ENCODE peak calls at places on chromosomes 6 and 20, in seven cellular contexts. One of them, this sample, is unnamed.
A peak's percentile ranks its signal among the peaks of the same experiment; 100 is the strongest.

GRCh38 chr6:158081657-158081935 is 86.5 kb downstream of the SERAC1 start:
- DNase-seq in sigmoid colon: no peak
- DNase-seq in A549: no peak
- DNase-seq in transverse colon: no peak
- DNase-seq in SK-N-SH: no peak
- DNase-seq in K562: no peak
- DNase-seq in stomach: no peak
- DNase-seq in this sample: no peak

GRCh38 chr20:46253391-46253790 is 54.9 kb downstream of the CDH22 start:
- DNase-seq in A549: peak; percentile 46
- DNase-seq in transverse colon: peak; percentile 17
- DNase-seq in sigmoid colon: no peak
- DNase-seq in stomach: peak; percentile 30
- DNase-seq in SK-N-SH: peak; percentile 83
- DNase-seq in K562: no peak
- DNase-seq in this sample: no peak

GRCh38 chr20:2798814-2799213 is 1.6 kb downstream of the CPXM1 start:
- DNase-seq in sigmoid colon: no peak
- DNase-seq in transverse colon: no peak
- DNase-seq in A549: no peak
- DNase-seq in K562: peak; percentile 28
- DNase-seq in stomach: no peak
- DNase-seq in SK-N-SH: peak; percentile 38
- DNase-seq in this sample: no peak

GRCh38 chr6:90790696-90791095 is 203.8 kb upstream of the MAP3K7 start:
- DNase-seq in K562: no peak
- DNase-seq in SK-N-SH: no peak
- DNase-seq in sigmoid colon: no peak
- DNase-seq in A549: no peak
- DNase-seq in stomach: no peak
- DNase-seq in transverse colon: no peak
- DNase-seq in this sample: no peak

GRCh38 chr20:1322511-1323245 is 6.3 kb downstream of the SDCBP2 start:
- DNase-seq in A549: no peak
- DNase-seq in sigmoid colon: peak; percentile 72
- DNase-seq in K562: no peak
- DNase-seq in transverse colon: peak; percentile 20
- DNase-seq in stomach: no peak
- DNase-seq in SK-N-SH: no peak
- DNase-seq in this sample: no peak

GRCh38 chr6:137697267-137697938 is 169.7 kb upstream of the TNFAIP3 start:
- DNase-seq in sigmoid colon: no peak
- DNase-seq in K562: no peak
- DNase-seq in stomach: no peak
- DNase-seq in SK-N-SH: no peak
- DNase-seq in A549: peak; percentile 71
- DNase-seq in transverse colon: peak; percentile 22
- DNase-seq in this sample: no peak

GRCh38 chr6:34953084-34954025 is 64.3 kb downstream of the ANKS1A start:
- DNase-seq in sigmoid colon: no peak
- DNase-seq in transverse colon: peak; percentile 21
- DNase-seq in stomach: no peak
- DNase-seq in K562: no peak
- DNase-seq in A549: peak; percentile 79
- DNase-seq in SK-N-SH: no peak
- DNase-seq in this sample: no peak

GRCh38 chr20:58237318-58238182 is 9.1 kb upstream of the ANKRD60 start:
- DNase-seq in sigmoid colon: no peak
- DNase-seq in stomach: no peak
- DNase-seq in K562: no peak
- DNase-seq in transverse colon: no peak
- DNase-seq in A549: no peak
- DNase-seq in SK-N-SH: no peak
- DNase-seq in this sample: no peak

GRCh38 chr6:130945401-130945919 is 117.6 kb downstream of the EPB41L2 start:
- DNase-seq in sigmoid colon: no peak
- DNase-seq in SK-N-SH: no peak
- DNase-seq in A549: no peak
- DNase-seq in stomach: no peak
- DNase-seq in K562: no peak
- DNase-seq in transverse colon: no peak
- DNase-seq in this sample: no peak

GRCh38 chr6:20801595-20801994 is 267.3 kb downstream of the CDKAL1 start:
- DNase-seq in transverse colon: no peak
- DNase-seq in K562: no peak
- DNase-seq in A549: no peak
- DNase-seq in sigmoid colon: no peak
- DNase-seq in SK-N-SH: no peak
- DNase-seq in stomach: no peak
- DNase-seq in this sample: no peak

GRCh38 chr6:16361861-16362260 is 123.5 kb downstream of the GMPR start:
- DNase-seq in A549: no peak
- DNase-seq in sigmoid colon: no peak
- DNase-seq in stomach: no peak
- DNase-seq in transverse colon: no peak
- DNase-seq in SK-N-SH: no peak
- DNase-seq in K562: no peak
- DNase-seq in this sample: no peak

GRCh38 chr6:121055572-121056163 is 278.6 kb downstream of the TBC1D32 start:
- DNase-seq in transverse colon: no peak
- DNase-seq in K562: peak; percentile 58
- DNase-seq in SK-N-SH: peak; percentile 44
- DNase-seq in A549: peak; percentile 42
- DNase-seq in sigmoid colon: no peak
- DNase-seq in stomach: no peak
- DNase-seq in this sample: no peak

GRCh38 chr20:41142241-41142640 is 4.9 kb downstream of the PLCG1 start:
- DNase-seq in SK-N-SH: no peak
- DNase-seq in A549: no peak
- DNase-seq in sigmoid colon: no peak
- DNase-seq in transverse colon: peak; percentile 10
- DNase-seq in stomach: no peak
- DNase-seq in K562: no peak
- DNase-seq in this sample: no peak

GRCh38 chr6:10534418-10534760 is 13.2 kb downstream of the GCNT2 start:
- DNase-seq in sigmoid colon: no peak
- DNase-seq in transverse colon: no peak
- DNase-seq in SK-N-SH: no peak
- DNase-seq in A549: no peak
- DNase-seq in K562: no peak
- DNase-seq in stomach: no peak
- DNase-seq in this sample: no peak

GRCh38 chr6:10529231-10529801 is 8.2 kb downstream of the GCNT2 start:
- DNase-seq in A549: no peak
- DNase-seq in stomach: peak; percentile 71
- DNase-seq in SK-N-SH: no peak
- DNase-seq in sigmoid colon: no peak
- DNase-seq in K562: no peak
- DNase-seq in transverse colon: no peak
- DNase-seq in this sample: no peak

GRCh38 chr6:10531513-10531912 is 10.4 kb downstream of the GCNT2 start:
- DNase-seq in transverse colon: no peak
- DNase-seq in A549: no peak
- DNase-seq in SK-N-SH: no peak
- DNase-seq in stomach: no peak
- DNase-seq in sigmoid colon: no peak
- DNase-seq in K562: no peak
- DNase-seq in this sample: no peak

GRCh38 chr6:10532392-10532791 is 11.2 kb downstream of the GCNT2 start:
- DNase-seq in A549: no peak
- DNase-seq in SK-N-SH: no peak
- DNase-seq in transverse colon: no peak
- DNase-seq in K562: no peak
- DNase-seq in sigmoid colon: no peak
- DNase-seq in stomach: no peak
- DNase-seq in this sample: no peak

GRCh38 chr6:10531942-10532341 is 10.8 kb downstream of the GCNT2 start:
- DNase-seq in transverse colon: no peak
- DNase-seq in A549: no peak
- DNase-seq in K562: no peak
- DNase-seq in stomach: no peak
- DNase-seq in SK-N-SH: no peak
- DNase-seq in sigmoid colon: no peak
- DNase-seq in this sample: no peak
- H3K4me3 ChIP-seq in transverse colon: no peak overlapping the region
- H3K4me3 ChIP-seq in A549: no peak overlapping the region
- H3K4me3 ChIP-seq in K562: no peak overlapping the region
- H3K4me3 ChIP-seq in stomach: peak overlapping the region; percentile 47
- H3K4me3 ChIP-seq in SK-N-SH: no peak overlapping the region
- H3K4me3 ChIP-seq in sigmoid colon: no peak overlapping the region
- H3K4me3 ChIP-seq in this sample: no peak overlapping the region

DNA sequence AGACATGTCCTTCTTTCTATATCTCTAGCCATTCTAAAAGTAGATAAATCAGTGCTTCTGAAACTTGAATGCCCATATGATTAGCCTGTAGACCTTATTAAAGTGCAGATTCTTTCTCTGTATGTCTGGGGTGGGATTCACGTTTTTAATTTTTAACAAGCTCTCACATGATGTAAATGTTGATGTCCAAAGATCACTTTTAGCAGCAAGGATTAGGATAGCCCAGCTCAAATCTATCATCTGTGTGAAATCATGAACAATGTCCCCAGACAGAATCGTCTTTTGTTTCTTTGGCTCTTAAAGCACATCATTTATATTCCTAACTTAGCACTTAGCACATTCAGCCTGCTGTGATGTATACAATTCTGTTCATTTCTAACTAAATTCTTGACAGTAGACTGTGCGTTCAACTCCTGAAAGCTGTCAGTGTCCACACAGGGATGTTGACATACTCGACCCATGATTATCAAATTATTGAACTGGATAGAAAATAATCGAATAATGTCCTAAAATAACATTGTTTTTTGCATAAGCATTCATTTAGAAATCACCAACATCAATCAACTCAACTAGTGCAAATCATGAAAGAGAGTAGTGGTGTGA is 102.1 kb upstream of the MLIP start:
- DNase-seq in SK-N-SH: no peak
- DNase-seq in sigmoid colon: no peak
- DNase-seq in K562: no peak
- DNase-seq in stomach: no peak
- DNase-seq in A549: no peak
- DNase-seq in transverse colon: no peak
- DNase-seq in this sample: no peak
- TF ChIP-seq EP300 in SK-N-SH: no peak
- TF ChIP-seq EP300 in sigmoid colon: no peak
- TF ChIP-seq EP300 in K562: no peak
- TF ChIP-seq EP300 in stomach: no peak
- TF ChIP-seq EP300 in A549: no peak
- TF ChIP-seq EP300 in transverse colon: no peak
- TF ChIP-seq EP300 in this sample: no peak

DNA sequence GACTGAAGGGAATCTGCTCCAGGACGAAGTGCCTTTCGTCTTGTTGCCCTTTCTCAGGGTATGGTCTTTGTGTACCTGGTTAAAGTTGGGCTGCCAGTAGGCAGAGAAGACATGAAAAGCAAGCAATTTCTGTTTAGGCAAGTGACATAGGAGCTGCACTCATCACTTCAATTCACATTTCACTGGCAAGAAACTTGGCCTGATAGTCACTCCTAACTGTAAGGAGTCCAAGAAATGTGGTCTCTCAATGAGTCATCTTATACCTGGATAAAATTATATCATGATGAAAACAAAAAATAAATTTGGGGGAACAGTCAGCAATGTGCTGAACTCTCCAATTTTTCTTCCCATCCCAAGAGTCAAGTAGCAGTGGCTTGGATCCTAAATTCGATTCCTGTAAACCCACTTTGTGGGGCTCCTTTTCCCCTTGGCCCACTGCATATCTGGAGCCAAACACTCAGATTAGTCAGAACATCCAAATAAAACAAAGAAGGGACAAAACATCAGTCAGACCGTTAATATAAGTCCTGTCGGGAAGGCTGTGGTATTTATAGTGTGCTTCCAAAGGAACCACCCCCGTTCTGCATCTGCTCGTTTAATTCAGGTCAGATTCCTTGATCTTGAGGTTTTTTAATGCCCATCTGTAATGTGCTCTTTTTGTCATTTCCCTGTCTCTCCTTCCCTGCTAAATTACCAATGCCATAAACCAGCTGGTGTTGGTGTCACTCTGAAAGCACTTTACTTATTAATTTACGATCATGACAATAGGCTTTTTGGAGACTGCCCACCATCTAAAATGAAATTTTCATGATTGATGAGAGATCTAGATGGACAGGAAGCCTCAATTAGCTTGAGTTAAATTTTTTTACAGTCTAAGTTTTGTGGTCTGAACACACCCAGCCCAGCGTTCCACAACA is 5.1 kb upstream of the GABRR1 start:
- DNase-seq in transverse colon: no peak
- DNase-seq in sigmoid colon: no peak
- DNase-seq in SK-N-SH: peak; percentile 20
- DNase-seq in A549: no peak
- DNase-seq in K562: no peak
- DNase-seq in stomach: no peak
- DNase-seq in this sample: no peak
- H3K4me3 ChIP-seq in transverse colon: no peak overlapping the region
- H3K4me3 ChIP-seq in sigmoid colon: no peak overlapping the region
- H3K4me3 ChIP-seq in SK-N-SH: no peak overlapping the region
- H3K4me3 ChIP-seq in A549: no peak overlapping the region
- H3K4me3 ChIP-seq in K562: no peak overlapping the region
- H3K4me3 ChIP-seq in stomach: no peak overlapping the region
- H3K4me3 ChIP-seq in this sample: no peak overlapping the region

GRCh38 chr6:169936355-169936975 is 185.0 kb downstream of the ERMARD start:
- DNase-seq in A549: no peak
- DNase-seq in SK-N-SH: no peak
- DNase-seq in sigmoid colon: no peak
- DNase-seq in transverse colon: no peak
- DNase-seq in stomach: no peak
- DNase-seq in K562: no peak
- DNase-seq in this sample: no peak

GRCh38 chr6:169933839-169934698 is 182.6 kb downstream of the ERMARD start:
- DNase-seq in stomach: peak; percentile 95
- DNase-seq in SK-N-SH: peak; percentile 91
- DNase-seq in sigmoid colon: peak; percentile 77
- DNase-seq in transverse colon: peak; percentile 55
- DNase-seq in A549: no peak
- DNase-seq in K562: no peak
- DNase-seq in this sample: no peak

GRCh38 chr6:169934699-169935347 is 183.4 kb downstream of the ERMARD start:
- DNase-seq in A549: no peak
- DNase-seq in K562: no peak
- DNase-seq in stomach: no peak
- DNase-seq in sigmoid colon: no peak
- DNase-seq in SK-N-SH: no peak
- DNase-seq in transverse colon: no peak
- DNase-seq in this sample: no peak

GRCh38 chr6:169935861-169936260 is 184.4 kb downstream of the ERMARD start:
- DNase-seq in SK-N-SH: no peak
- DNase-seq in sigmoid colon: no peak
- DNase-seq in transverse colon: no peak
- DNase-seq in K562: no peak
- DNase-seq in stomach: no peak
- DNase-seq in A549: no peak
- DNase-seq in this sample: no peak

DNA sequence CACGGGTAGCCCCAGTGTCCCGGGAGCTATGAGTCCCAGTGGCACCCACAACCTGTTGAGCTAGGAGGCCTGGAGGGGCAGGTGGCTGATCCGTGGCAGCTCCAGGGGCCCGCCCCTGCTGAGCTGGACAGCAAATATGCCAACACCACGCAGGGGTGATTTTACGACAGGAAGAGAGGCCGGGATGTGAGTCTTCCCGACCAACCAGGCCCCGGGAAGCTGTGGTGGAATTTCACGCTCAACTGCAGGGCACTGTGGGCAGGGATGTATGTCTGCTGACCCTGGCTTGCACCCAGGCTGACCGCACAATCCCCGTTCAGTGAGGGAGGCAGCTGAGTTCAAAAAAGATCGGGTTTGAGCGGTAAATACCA is 183.9 kb downstream of the ERMARD start:
- DNase-seq in sigmoid colon: no peak
- DNase-seq in SK-N-SH: no peak
- DNase-seq in transverse colon: no peak
- DNase-seq in stomach: no peak
- DNase-seq in K562: no peak
- DNase-seq in A549: no peak
- DNase-seq in this sample: no peak
- TF ChIP-seq EP300 in sigmoid colon: no peak
- TF ChIP-seq EP300 in SK-N-SH: no peak
- TF ChIP-seq EP300 in transverse colon: no peak
- TF ChIP-seq EP300 in stomach: no peak
- TF ChIP-seq EP300 in K562: no peak
- TF ChIP-seq EP300 in A549: no peak
- TF ChIP-seq EP300 in this sample: no peak